ENCODE peak calls at places on chromosomes 2 and 18, in nine cellular contexts. O is K562; Q is brain microvascular endothelial cell; H is endothelial cell; T is stromal cell of bone marrow; C is activated T-cell treated with anti-CD3 and anti-CD28 coated beads, Interleukin-2, amount 50 U/mL, for 72 hours; I is mucosa of gallbladder; X is HTR-8/SVneo; L is activated CD4-positive, CD25-positive, alpha-beta regulatory T cell treated with anti-CD3 and anti-CD28 coated beads, Interleukin-2, amount 50 U/mL, for 72 hours. V is an unnamed sample.

GRCh38 chr2:28036307-28036706 is 145.8 kb downstream of the BABAM2 start:
- DNase-seq in X (no peak), C (no peak), O (no peak), I (no peak), L (no peak), T (no peak), H (no peak), Q (no peak), V (no peak)

GRCh38 chr18:12044591-12044990 is 49.1 kb upstream of the ANKRD62 start:
- DNase-seq in X (no peak), L (no peak), H (no peak), O (no peak), T (no peak), I (no peak), Q (no peak), C (no peak), V (no peak)

GRCh38 chr18:45775241-45775676 is 50.2 kb upstream of the SIGLEC15 start:
- DNase-seq in H (peak; percentile 11), I (peak; percentile 71), O (peak; percentile 18), T (no peak), L (peak; percentile 34), X (no peak), Q (peak; percentile 45), C (peak; percentile 78), V (peak; percentile 87)

GRCh38 chr2:64652231-64653173 is 1.2 kb downstream of the SERTAD2 start:
- DNase-seq in T (no peak), I (no peak), L (no peak), Q (no peak), H (no peak), X (peak; percentile 60), C (peak; percentile 58), O (peak; percentile 60), V (peak; percentile 48)

GRCh38 chr18:73842795-73843394 is 304.7 kb downstream of the FBXO15 start:
- DNase-seq in C (peak; percentile 44), I (peak; percentile 50), Q (peak; percentile 48), L (peak; percentile 41), X (peak; percentile 19), H (peak; percentile 73), T (no peak), O (peak; percentile 31), V (peak; percentile 40)

GRCh38 chr2:98212733-98213132 is 125.8 kb downstream of the VWA3B start:
- DNase-seq in L (no peak), T (no peak), C (no peak), X (no peak), Q (no peak), I (no peak), H (no peak), O (no peak), V (no peak)

GRCh38 chr2:207683879-207684627 is 27.4 kb upstream of the CCNYL1 start:
- DNase-seq in L (no peak), I (no peak), Q (peak; percentile 76), C (no peak), H (no peak), X (peak; percentile 66), T (peak; percentile 53), O (no peak), V (peak; percentile 92)

GRCh38 chr2:12304494-12305228 is 412.1 kb upstream of the TRIB2 start:
- DNase-seq in X (no peak), C (no peak), T (no peak), Q (no peak), I (no peak), H (no peak), O (no peak), L (no peak), V (no peak)

GRCh38 chr2:213806125-213806726 is 522.0 kb downstream of the SPAG16 start:
- DNase-seq in I (no peak), Q (no peak), X (peak; percentile 6), O (no peak), T (peak; percentile 13), C (no peak), L (no peak), H (no peak), V (peak; percentile 32)

GRCh38 chr2:229129738-229130371 is 141.2 kb downstream of the PID1 start:
- DNase-seq in O (no peak), L (no peak), I (no peak), Q (no peak), C (no peak), X (no peak), H (no peak), T (peak; percentile 9), V (no peak)

GRCh38 chr2:235027558-235028214 is 75.9 kb downstream of the SH3BP4 start:
- DNase-seq in L (no peak), C (no peak), I (no peak), T (peak; percentile 39), H (no peak), O (no peak), X (no peak), Q (peak; percentile 73), V (peak; percentile 59)